ENCODE peak calls at places on chromosomes 4 and X, in seven cellular contexts. A is tibial nerve, T is IMR-90, E is endodermal cell, H is upper lobe of left lung, B is cardiac muscle cell, X is thyroid gland. K is an unnamed sample.

GRCh38 chr4:121764702-121765367 is at the start of gene SMIM43:
- DNase-seq in A (no peak), T (no peak), E (peak; percentile 84), H (no peak), B (peak; percentile 26), X (no peak), K (no peak)

GRCh38 chrX:24513416-24513815 is 48.3 kb downstream of the PDK3 start:
- DNase-seq in A (no peak), T (no peak), E (no peak), H (no peak), B (no peak), X (no peak), K (no peak)

GRCh38 chrX:20620301-20620700 is 353.6 kb upstream of the RPS6KA3 start:
- DNase-seq in A (no peak), T (no peak), E (no peak), H (no peak), B (no peak), X (no peak), K (no peak)

GRCh38 chr4:153064571-153064970 is 128.4 kb downstream of the FHDC1 start:
- DNase-seq in A (no peak), T (no peak), E (peak; percentile 87), H (no peak), B (no peak), X (peak; percentile 24), K (no peak)

GRCh38 chr4:88106205-88106604 is 52.2 kb downstream of the ABCG2 start:
- DNase-seq in A (no peak), T (peak; percentile 73), E (no peak), H (no peak), B (no peak), X (no peak), K (no peak)

GRCh38 chr4:85486425-85487101 is 11.6 kb downstream of the ARHGAP24 start:
- DNase-seq in A (no peak), T (no peak), E (no peak), H (no peak), B (peak; percentile 74), X (no peak), K (no peak)

GRCh38 chr4:128471576-128471975 is 184.0 kb upstream of the PGRMC2 start:
- DNase-seq in A (no peak), T (no peak), E (no peak), H (no peak), B (no peak), X (no peak), K (no peak)

GRCh38 chr4:80540785-80541469 is 205.4 kb downstream of the CFAP299 start:
- DNase-seq in A (no peak), T (peak; percentile 55), E (no peak), H (no peak), B (no peak), X (no peak), K (peak; percentile 38)

GRCh38 chr4:94369046-94369445 is 26.4 kb upstream of the HPGDS start:
- DNase-seq in A (no peak), T (no peak), E (no peak), H (no peak), B (no peak), X (no peak), K (no peak)

GRCh38 chr4:1136028-1136427 is 22.7 kb upstream of the RNF212 start:
- DNase-seq in A (no peak), T (no peak), E (no peak), H (peak; percentile 72), B (peak; percentile 21), X (no peak), K (peak; percentile 11)

GRCh38 chr4:176548571-176548970 is 228.8 kb downstream of the SPCS3 start:
- DNase-seq in A (no peak), T (peak; percentile 90), E (no peak), H (no peak), B (no peak), X (no peak), K (no peak)

GRCh38 chr4:159191989-159192388 is 89.1 kb downstream of the RAPGEF2 start:
- DNase-seq in A (no peak), T (peak; percentile 85), E (peak; percentile 62), H (no peak), B (peak; percentile 59), X (no peak), K (no peak)

GRCh38 chrX:103362504-103362903 is 6.2 kb downstream of the TCEAL9 start:
- DNase-seq in A (no peak), T (peak; percentile 57), E (no peak), H (no peak), B (peak; percentile 53), X (peak; percentile 19), K (no peak)

GRCh38 chr4:186472948-186473347 is 82.4 kb downstream of the MTNR1A start:
- DNase-seq in A (no peak), T (peak; percentile 56), E (peak; percentile 57), H (no peak), B (peak; percentile 66), X (no peak), K (no peak)

GRCh38 chrX:74923942-74924448 is 1.3 kb downstream of the NEXMIF start:
- DNase-seq in A (peak; percentile 12), T (no peak), E (no peak), H (no peak), B (peak; percentile 26), X (peak; percentile 25), K (no peak)

GRCh38 chrX:71171110-71171801 is 26.6 kb downstream of the NLGN3 start:
- DNase-seq in A (no peak), T (no peak), E (no peak), H (no peak), B (no peak), X (no peak), K (no peak)

GRCh38 chrX:47749185-47749967 is 87.3 kb upstream of the ZNF81 start:
- DNase-seq in A (no peak), T (peak; percentile 61), E (no peak), H (no peak), B (peak; percentile 25), X (no peak), K (no peak)

GRCh38 chr4:111066887-111067286 is 444.0 kb upstream of the PITX2 start:
- DNase-seq in A (no peak), T (peak; percentile 39), E (peak; percentile 49), H (no peak), B (no peak), X (no peak), K (no peak)

GRCh38 chrX:68839771-68840170 is 10.9 kb downstream of the EFNB1 start:
- DNase-seq in A (no peak), T (no peak), E (no peak), H (no peak), B (no peak), X (no peak), K (no peak)

GRCh38 chr4:79682801-79683217 is 274.8 kb upstream of the GK2 start:
- DNase-seq in A (no peak), T (peak; percentile 53), E (peak; percentile 45), H (no peak), B (no peak), X (no peak), K (no peak)

GRCh38 chr4:40672528-40673522 is 43.2 kb upstream of the RBM47 start:
- DNase-seq in A (no peak), T (peak; percentile 99), E (peak; percentile 76), H (peak; percentile 73), B (peak; percentile 99), X (no peak), K (peak; percentile 60)

GRCh38 chrX:30153881-30154260 is 61.5 kb upstream of the MAGEB2 start:
- DNase-seq in A (no peak), T (peak; percentile 31), E (no peak), H (no peak), B (no peak), X (no peak), K (no peak)

GRCh38 chr4:158302076-158302866 is 92.0 kb downstream of the TMEM144 start:
- DNase-seq in A (no peak), T (peak; percentile 80), E (no peak), H (no peak), B (peak; percentile 80), X (no peak), K (no peak)

GRCh38 chr4:53782468-53782865 is 191.2 kb upstream of the LNX1 start:
- DNase-seq in A (no peak), T (peak; percentile 48), E (no peak), H (no peak), B (peak; percentile 58), X (no peak), K (no peak)

GRCh38 chr4:143207555-143207954 is 22.8 kb downstream of the USP38 start:
- DNase-seq in A (no peak), T (peak; percentile 50), E (no peak), H (no peak), B (peak; percentile 45), X (no peak), K (no peak)

DNA sequence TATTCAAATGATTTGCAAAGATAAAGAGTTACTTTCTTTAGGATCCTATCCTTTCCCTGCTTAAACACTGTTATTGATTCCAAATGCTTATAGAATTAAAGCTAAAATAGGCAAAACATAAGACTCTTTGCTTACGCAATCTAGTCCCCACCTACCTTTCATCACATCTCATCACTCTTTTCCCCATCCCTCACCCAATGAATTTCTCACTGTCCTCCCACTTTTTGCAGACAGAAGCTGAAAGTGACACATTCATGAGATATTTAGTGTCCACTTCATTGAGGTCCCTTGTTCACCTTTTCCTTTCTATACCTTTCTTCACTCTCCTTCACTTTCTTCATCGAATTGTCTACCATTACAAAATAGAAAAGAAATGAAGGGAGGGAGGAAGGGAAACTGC is 424 bp downstream of the SATL1 start:
- DNase-seq in A (no peak), T (no peak), E (no peak), H (no peak), B (peak; percentile 3), X (no peak), K (no peak)
- H3K4me3 ChIP-seq in A (no peak overlapping the region), T (peak overlapping the region; percentile 90), E (peak overlapping the region; percentile 93), H (no peak overlapping the region), B (peak overlapping the region; percentile 96), X (no peak overlapping the region), K (no peak overlapping the region)

GRCh38 chrX:136190038-136190437 is 42.7 kb downstream of the FHL1 start:
- DNase-seq in A (no peak), T (no peak), E (no peak), H (no peak), B (no peak), X (peak; percentile 36), K (no peak)
- H3K4me1 ChIP-seq in A (peaks cover 45% of the 10 kb centered on the region), T (peaks cover 2% of the 10 kb centered on the region), E (no peaks in the 10 kb centered on the region), H (peaks cover 10% of the 10 kb centered on the region), B (no peaks in the 10 kb centered on the region), X (peaks cover 78% of the 10 kb centered on the region), K (peaks cover 7% of the 10 kb centered on the region)

DNA sequence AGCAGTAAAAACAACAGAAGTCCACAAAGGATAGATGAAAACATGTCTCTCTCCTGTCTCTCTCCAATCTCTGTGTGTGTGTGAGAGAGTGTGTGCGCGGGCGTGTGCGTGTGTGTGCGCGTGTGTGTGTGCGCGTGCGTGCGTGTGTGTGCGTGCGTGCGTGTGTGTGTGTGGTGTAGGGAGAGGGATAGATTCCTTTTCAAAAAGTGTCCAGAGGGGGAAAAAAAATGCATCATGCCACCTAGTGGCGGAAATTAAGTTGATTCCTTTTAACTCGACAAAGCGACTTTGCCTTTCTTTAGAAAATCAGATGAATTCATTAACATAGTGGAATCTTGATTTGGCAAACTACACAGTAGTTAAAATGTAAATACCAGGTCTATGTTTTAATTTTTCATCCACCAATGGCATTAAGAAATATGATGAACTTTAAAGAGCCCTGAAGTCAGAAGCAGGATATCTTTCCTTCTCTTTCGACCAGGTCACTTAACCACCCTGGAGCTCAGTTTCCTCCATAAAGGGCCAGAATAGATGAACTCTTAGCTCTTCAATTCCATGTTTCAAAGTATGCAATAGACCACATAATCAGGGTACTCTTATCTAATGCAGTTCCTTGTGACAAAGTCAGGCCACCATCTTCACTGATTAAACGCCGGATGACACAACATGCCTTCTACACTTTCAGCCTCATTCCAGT is 162.9 kb downstream of the FBXO8 start:
- DNase-seq in A (peak; percentile 24), T (peak; percentile 72), E (peak; percentile 69), H (no peak), B (peak; percentile 92), X (peak; percentile 21), K (peak; percentile 40)
- H3K4me3 ChIP-seq in A (peak overlapping the region; percentile 15), T (peak overlapping the region; percentile 54), E (no peak overlapping the region), H (no peak overlapping the region), B (peak overlapping the region; percentile 19), X (peak overlapping the region; percentile 5), K (no peak overlapping the region)

GRCh38 chr4:2868840-2869487 is 25.3 kb downstream of the ADD1 start:
- DNase-seq in A (no peak), T (no peak), E (no peak), H (no peak), B (no peak), X (no peak), K (no peak)
- H3K4me1 ChIP-seq in A (peaks cover 97% of the 10 kb centered on the region), T (peaks cover 28% of the 10 kb centered on the region), E (peaks cover 39% of the 10 kb centered on the region), H (peaks cover 96% of the 10 kb centered on the region), B (peaks cover 78% of the 10 kb centered on the region), X (peaks cover 70% of the 10 kb centered on the region), K (peaks cover 27% of the 10 kb centered on the region)

K was measured in CD4-positive, CD25-positive, alpha-beta regulatory T cell.